ENCODE peak calls at places on chromosome 3, in seven cellular contexts. One of them, this sample, is unnamed.

GRCh38 chr3:6825527-6825926 is 35.4 kb upstream of the GRM7 start:
- ATAC-seq in K562: no peak
- ATAC-seq in heart left ventricle: no peak
- ATAC-seq in A549: no peak
- ATAC-seq in gastrocnemius medialis: no peak
- ATAC-seq in upper lobe of left lung: no peak
- ATAC-seq in body of pancreas: no peak
- ATAC-seq in this sample: no peak

GRCh38 chr3:187255314-187255713 is 36.2 kb downstream of the MASP1 start:
- ATAC-seq in K562: no peak
- ATAC-seq in heart left ventricle: no peak
- ATAC-seq in A549: no peak
- ATAC-seq in gastrocnemius medialis: no peak
- ATAC-seq in upper lobe of left lung: no peak
- ATAC-seq in body of pancreas: peak; percentile 83
- ATAC-seq in this sample: no peak

GRCh38 chr3:112134335-112135124 is 1.5 kb upstream of the GCSAM start:
- ATAC-seq in K562: peak; percentile 28
- ATAC-seq in heart left ventricle: no peak
- ATAC-seq in A549: no peak
- ATAC-seq in gastrocnemius medialis: no peak
- ATAC-seq in upper lobe of left lung: no peak
- ATAC-seq in body of pancreas: peak; percentile 76
- ATAC-seq in this sample: no peak

GRCh38 chr3:15714448-15714847 is 83.3 kb downstream of the ANKRD28 start:
- ATAC-seq in K562: no peak
- ATAC-seq in heart left ventricle: no peak
- ATAC-seq in A549: no peak
- ATAC-seq in gastrocnemius medialis: no peak
- ATAC-seq in upper lobe of left lung: no peak
- ATAC-seq in body of pancreas: no peak
- ATAC-seq in this sample: no peak

GRCh38 chr3:152374260-152374990 is 105.7 kb downstream of the MBNL1 start:
- ATAC-seq in K562: peak; percentile 10
- ATAC-seq in heart left ventricle: peak; percentile 21
- ATAC-seq in A549: peak; percentile 51
- ATAC-seq in gastrocnemius medialis: no peak
- ATAC-seq in upper lobe of left lung: no peak
- ATAC-seq in body of pancreas: no peak
- ATAC-seq in this sample: no peak

GRCh38 chr3:190175490-190175889 is 54.8 kb upstream of the P3H2 start:
- ATAC-seq in K562: no peak
- ATAC-seq in heart left ventricle: no peak
- ATAC-seq in A549: no peak
- ATAC-seq in gastrocnemius medialis: no peak
- ATAC-seq in upper lobe of left lung: no peak
- ATAC-seq in body of pancreas: no peak
- ATAC-seq in this sample: no peak

GRCh38 chr3:48301814-48302194 is 31.7 kb downstream of the SPINK8 start:
- ATAC-seq in K562: peak; percentile 5
- ATAC-seq in heart left ventricle: peak; percentile 20
- ATAC-seq in A549: peak; percentile 66
- ATAC-seq in gastrocnemius medialis: peak; percentile 64
- ATAC-seq in upper lobe of left lung: peak; percentile 41
- ATAC-seq in body of pancreas: peak; percentile 4
- ATAC-seq in this sample: peak; percentile 23

GRCh38 chr3:119219069-119219468 is 21.6 kb downstream of the B4GALT4 start:
- ATAC-seq in K562: no peak
- ATAC-seq in heart left ventricle: no peak
- ATAC-seq in A549: no peak
- ATAC-seq in gastrocnemius medialis: no peak
- ATAC-seq in upper lobe of left lung: no peak
- ATAC-seq in body of pancreas: no peak
- ATAC-seq in this sample: no peak

GRCh38 chr3:177615015-177615414 is 417.7 kb upstream of the TBL1XR1 start:
- ATAC-seq in K562: peak; percentile 91
- ATAC-seq in heart left ventricle: peak; percentile 72
- ATAC-seq in A549: peak; percentile 43
- ATAC-seq in gastrocnemius medialis: peak; percentile 55
- ATAC-seq in upper lobe of left lung: peak; percentile 72
- ATAC-seq in body of pancreas: peak; percentile 83
- ATAC-seq in this sample: peak; percentile 58

GRCh38 chr3:30527720-30528119 is 78.7 kb upstream of the TGFBR2 start:
- ATAC-seq in K562: no peak
- ATAC-seq in heart left ventricle: peak; percentile 75
- ATAC-seq in A549: no peak
- ATAC-seq in gastrocnemius medialis: no peak
- ATAC-seq in upper lobe of left lung: no peak
- ATAC-seq in body of pancreas: no peak
- ATAC-seq in this sample: peak; percentile 37

GRCh38 chr3:6447166-6447801 is 413.6 kb upstream of the GRM7 start:
- ATAC-seq in K562: no peak
- ATAC-seq in heart left ventricle: no peak
- ATAC-seq in A549: no peak
- ATAC-seq in gastrocnemius medialis: no peak
- ATAC-seq in upper lobe of left lung: peak; percentile 49
- ATAC-seq in body of pancreas: no peak
- ATAC-seq in this sample: no peak

GRCh38 chr3:81742581-81742980 is 18.9 kb downstream of the GBE1 start:
- ATAC-seq in K562: no peak
- ATAC-seq in heart left ventricle: no peak
- ATAC-seq in A549: no peak
- ATAC-seq in gastrocnemius medialis: no peak
- ATAC-seq in upper lobe of left lung: no peak
- ATAC-seq in body of pancreas: no peak
- ATAC-seq in this sample: no peak

GRCh38 chr3:94336076-94336741 is 273.3 kb downstream of the NSUN3 start:
- ATAC-seq in K562: no peak
- ATAC-seq in heart left ventricle: peak; percentile 54
- ATAC-seq in A549: peak; percentile 93
- ATAC-seq in gastrocnemius medialis: no peak
- ATAC-seq in upper lobe of left lung: no peak
- ATAC-seq in body of pancreas: peak; percentile 72
- ATAC-seq in this sample: no peak

GRCh38 chr3:101848326-101848725 is 988 bp upstream of the NFKBIZ start:
- ATAC-seq in K562: no peak
- ATAC-seq in heart left ventricle: no peak
- ATAC-seq in A549: no peak
- ATAC-seq in gastrocnemius medialis: no peak
- ATAC-seq in upper lobe of left lung: no peak
- ATAC-seq in body of pancreas: peak; percentile 28
- ATAC-seq in this sample: no peak

GRCh38 chr3:173586176-173586575 is 188.6 kb downstream of the NLGN1 start:
- ATAC-seq in K562: no peak
- ATAC-seq in heart left ventricle: no peak
- ATAC-seq in A549: no peak
- ATAC-seq in gastrocnemius medialis: no peak
- ATAC-seq in upper lobe of left lung: no peak
- ATAC-seq in body of pancreas: no peak
- ATAC-seq in this sample: no peak

GRCh38 chr3:127488740-127489139 is 101.8 kb downstream of the TPRA1 start:
- ATAC-seq in K562: no peak
- ATAC-seq in heart left ventricle: no peak
- ATAC-seq in A549: no peak
- ATAC-seq in gastrocnemius medialis: no peak
- ATAC-seq in upper lobe of left lung: no peak
- ATAC-seq in body of pancreas: no peak
- ATAC-seq in this sample: no peak

GRCh38 chr3:32890420-32891276 is 60.8 kb upstream of the CCR4 start:
- ATAC-seq in K562: no peak
- ATAC-seq in heart left ventricle: no peak
- ATAC-seq in A549: no peak
- ATAC-seq in gastrocnemius medialis: no peak
- ATAC-seq in upper lobe of left lung: peak; percentile 50
- ATAC-seq in body of pancreas: no peak
- ATAC-seq in this sample: peak; percentile 25

GRCh38 chr3:52842424-52842823 is 7.6 kb upstream of the MUSTN1 start:
- ATAC-seq in K562: no peak
- ATAC-seq in heart left ventricle: peak; percentile 67
- ATAC-seq in A549: no peak
- ATAC-seq in gastrocnemius medialis: peak; percentile 9
- ATAC-seq in upper lobe of left lung: peak; percentile 37
- ATAC-seq in body of pancreas: no peak
- ATAC-seq in this sample: no peak

GRCh38 chr3:131846296-131846924 is 188.4 kb downstream of the CPNE4 start:
- ATAC-seq in K562: no peak
- ATAC-seq in heart left ventricle: no peak
- ATAC-seq in A549: no peak
- ATAC-seq in gastrocnemius medialis: no peak
- ATAC-seq in upper lobe of left lung: no peak
- ATAC-seq in body of pancreas: no peak
- ATAC-seq in this sample: no peak

GRCh38 chr3:119700269-119700919 is 2.4 kb upstream of the CFAP91 start:
- ATAC-seq in K562: no peak
- ATAC-seq in heart left ventricle: peak; percentile 27
- ATAC-seq in A549: no peak
- ATAC-seq in gastrocnemius medialis: no peak
- ATAC-seq in upper lobe of left lung: no peak
- ATAC-seq in body of pancreas: no peak
- ATAC-seq in this sample: no peak

GRCh38 chr3:31165399-31165860 is 271.0 kb upstream of the GADL1 start:
- ATAC-seq in K562: no peak
- ATAC-seq in heart left ventricle: peak; percentile 88
- ATAC-seq in A549: no peak
- ATAC-seq in gastrocnemius medialis: no peak
- ATAC-seq in upper lobe of left lung: peak; percentile 90
- ATAC-seq in body of pancreas: no peak
- ATAC-seq in this sample: no peak

GRCh38 chr3:117346878-117347277 is 637.3 kb downstream of the TUSC7 start:
- ATAC-seq in K562: no peak
- ATAC-seq in heart left ventricle: no peak
- ATAC-seq in A549: no peak
- ATAC-seq in gastrocnemius medialis: no peak
- ATAC-seq in upper lobe of left lung: no peak
- ATAC-seq in body of pancreas: no peak
- ATAC-seq in this sample: peak; percentile 57

GRCh38 chr3:57164217-57164605 is 942 bp downstream of the IL17RD start:
- ATAC-seq in K562: no peak
- ATAC-seq in heart left ventricle: peak; percentile 62
- ATAC-seq in A549: no peak
- ATAC-seq in gastrocnemius medialis: peak; percentile 35
- ATAC-seq in upper lobe of left lung: peak; percentile 44
- ATAC-seq in body of pancreas: peak; percentile 13
- ATAC-seq in this sample: peak; percentile 14

GRCh38 chr3:156576887-156577427 is 22.0 kb upstream of the SSR3 start:
- ATAC-seq in K562: peak; percentile 50
- ATAC-seq in heart left ventricle: peak; percentile 34
- ATAC-seq in A549: no peak
- ATAC-seq in gastrocnemius medialis: no peak
- ATAC-seq in upper lobe of left lung: peak; percentile 72
- ATAC-seq in body of pancreas: no peak
- ATAC-seq in this sample: peak; percentile 36

DNA sequence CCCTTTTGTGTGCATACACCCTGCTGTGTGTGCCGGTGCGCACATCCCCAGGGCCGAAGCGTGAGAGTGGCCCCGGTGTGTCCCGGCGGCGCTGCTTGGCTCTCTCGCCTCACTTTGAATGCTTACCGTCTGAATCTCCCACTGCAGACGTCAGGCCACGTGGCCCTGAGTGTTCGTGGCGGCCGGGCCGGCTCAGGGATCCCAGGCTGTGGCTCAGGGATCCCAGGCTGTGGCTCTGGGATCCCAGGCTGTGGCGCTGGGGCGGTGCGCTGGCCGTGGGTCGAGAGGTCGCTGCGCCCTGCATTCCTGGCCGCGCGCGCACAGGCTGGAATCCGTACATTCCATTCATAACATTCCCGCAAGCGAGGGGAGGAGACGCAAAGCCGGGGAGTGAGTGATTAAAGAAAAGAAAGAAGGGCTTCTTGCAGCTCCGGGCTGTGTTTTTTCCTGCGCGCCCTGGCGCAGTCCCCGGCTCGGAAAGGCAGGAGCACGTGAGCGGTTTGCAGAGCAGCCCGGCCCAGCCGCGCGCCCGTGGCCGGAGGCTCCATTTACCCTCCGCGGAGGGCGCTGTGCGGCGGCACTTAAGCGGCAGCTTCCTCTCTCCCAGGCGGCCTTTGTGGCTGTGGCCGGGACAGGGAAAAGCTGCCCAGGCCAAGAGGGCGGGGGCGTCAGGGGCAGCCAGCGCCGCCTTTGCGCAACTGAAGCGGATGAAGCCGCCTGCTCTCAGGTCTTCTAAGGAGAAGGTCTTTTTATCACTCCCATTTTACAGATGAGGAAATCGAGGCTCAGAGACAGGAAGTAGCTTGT is 87.0 kb upstream of the ALDH1L1 start:
- ATAC-seq in K562: no peak
- ATAC-seq in heart left ventricle: peak; percentile 74
- ATAC-seq in A549: peak; percentile 84
- ATAC-seq in gastrocnemius medialis: peak; percentile 63
- ATAC-seq in upper lobe of left lung: peak; percentile 88
- ATAC-seq in body of pancreas: peak; percentile 55
- ATAC-seq in this sample: peak; percentile 83
- TF ChIP-seq POLR2A in K562: no peak
- TF ChIP-seq POLR2A in heart left ventricle: no peak
- TF ChIP-seq POLR2A in A549: no peak
- TF ChIP-seq POLR2A in gastrocnemius medialis: peak; percentile 48
- TF ChIP-seq POLR2A in upper lobe of left lung: peak; percentile 54
- TF ChIP-seq POLR2A in body of pancreas: peak; percentile 70
- TF ChIP-seq POLR2A in this sample: peak; percentile 74

GRCh38 chr3:135143474-135143873 is 348.4 kb downstream of the EPHB1 start:
- ATAC-seq in K562: no peak
- ATAC-seq in heart left ventricle: no peak
- ATAC-seq in A549: no peak
- ATAC-seq in gastrocnemius medialis: no peak
- ATAC-seq in upper lobe of left lung: no peak
- ATAC-seq in body of pancreas: no peak
- ATAC-seq in this sample: no peak
- TF ChIP-seq POLR2A in K562: no peak
- TF ChIP-seq POLR2A in heart left ventricle: no peak
- TF ChIP-seq POLR2A in A549: no peak
- TF ChIP-seq POLR2A in gastrocnemius medialis: no peak
- TF ChIP-seq POLR2A in upper lobe of left lung: no peak
- TF ChIP-seq POLR2A in body of pancreas: no peak
- TF ChIP-seq POLR2A in this sample: no peak

GRCh38 chr3:42652611-42653302 is 740 bp upstream of the ZBTB47 start:
- ATAC-seq in K562: peak; percentile 75
- ATAC-seq in heart left ventricle: peak; percentile 58
- ATAC-seq in A549: peak; percentile 69
- ATAC-seq in gastrocnemius medialis: no peak
- ATAC-seq in upper lobe of left lung: peak; percentile 83
- ATAC-seq in body of pancreas: peak; percentile 37
- ATAC-seq in this sample: peak; percentile 51
- TF ChIP-seq POLR2A in K562: peak; percentile 75
- TF ChIP-seq POLR2A in heart left ventricle: no peak
- TF ChIP-seq POLR2A in A549: peak; percentile 87
- TF ChIP-seq POLR2A in gastrocnemius medialis: peak; percentile 80
- TF ChIP-seq POLR2A in upper lobe of left lung: peak; percentile 83
- TF ChIP-seq POLR2A in body of pancreas: peak; percentile 83
- TF ChIP-seq POLR2A in this sample: peak; percentile 64

GRCh38 chr3:107325446-107325845 is 51.8 kb upstream of the CCDC54 start:
- ATAC-seq in K562: no peak
- ATAC-seq in heart left ventricle: no peak
- ATAC-seq in A549: no peak
- ATAC-seq in gastrocnemius medialis: no peak
- ATAC-seq in upper lobe of left lung: no peak
- ATAC-seq in body of pancreas: no peak
- ATAC-seq in this sample: no peak

GRCh38 chr3:107323723-107324122 is 53.5 kb upstream of the CCDC54 start:
- ATAC-seq in K562: no peak
- ATAC-seq in heart left ventricle: no peak
- ATAC-seq in A549: no peak
- ATAC-seq in gastrocnemius medialis: no peak
- ATAC-seq in upper lobe of left lung: no peak
- ATAC-seq in body of pancreas: no peak
- ATAC-seq in this sample: no peak

GRCh38 chr3:107329088-107329487 is 48.2 kb upstream of the CCDC54 start:
- ATAC-seq in K562: no peak
- ATAC-seq in heart left ventricle: no peak
- ATAC-seq in A549: no peak
- ATAC-seq in gastrocnemius medialis: no peak
- ATAC-seq in upper lobe of left lung: no peak
- ATAC-seq in body of pancreas: no peak
- ATAC-seq in this sample: no peak

GRCh38 chr3:107328074-107328473 is 49.2 kb upstream of the CCDC54 start:
- ATAC-seq in K562: no peak
- ATAC-seq in heart left ventricle: no peak
- ATAC-seq in A549: no peak
- ATAC-seq in gastrocnemius medialis: no peak
- ATAC-seq in upper lobe of left lung: no peak
- ATAC-seq in body of pancreas: no peak
- ATAC-seq in this sample: no peak
- TF ChIP-seq POLR2A in K562: no peak
- TF ChIP-seq POLR2A in heart left ventricle: no peak
- TF ChIP-seq POLR2A in A549: no peak
- TF ChIP-seq POLR2A in gastrocnemius medialis: no peak
- TF ChIP-seq POLR2A in upper lobe of left lung: no peak
- TF ChIP-seq POLR2A in body of pancreas: no peak
- TF ChIP-seq POLR2A in this sample: no peak